ENCODE peak calls at places on chromosomes 11 and 22, in six cellular contexts. D is epithelial cell of esophagus; Y is colonic mucosa; R is fibroblast of pulmonary artery; I is stomach; N is activated CD8-positive, alpha-beta T cell treated with anti-CD3 and anti-CD28 coated beads for 36 hours. O is an unnamed sample.

GRCh38 chr22:30015229-30015797 is 65.0 kb upstream of the HORMAD2 start:
- DNase-seq in I (no peak), Y (no peak), D (peak), R (peak), N (no peak), O (no peak)

GRCh38 chr11:125079151-125079877 is 16.2 kb downstream of the SLC37A2 start:
- DNase-seq in D (no peak), N (no peak), Y (no peak), I (no peak), R (no peak), O (no peak)

GRCh38 chr11:77071671-77072605 is 5.2 kb downstream of the CAPN5 start:
- DNase-seq in I (peak), R (no peak), Y (peak), N (no peak), D (no peak), O (no peak)

GRCh38 chr11:134139873-134140331 is 71.0 kb downstream of the JAM3 start:
- DNase-seq in Y (peak), I (peak), N (peak), D (peak), R (peak), O (peak)

GRCh38 chr11:64455436-64456261 is 96.7 kb downstream of the RPS6KA4 start:
- DNase-seq in N (no peak), D (no peak), I (no peak), Y (no peak), R (no peak), O (no peak)

GRCh38 chr22:37979782-37980181 is 4.6 kb downstream of the SOX10 start:
- DNase-seq in N (no peak), Y (no peak), D (no peak), I (no peak), R (no peak), O (no peak)

GRCh38 chr11:16555956-16556355 is 182.5 kb upstream of the C11orf58 start:
- DNase-seq in R (no peak), Y (no peak), D (no peak), N (no peak), I (no peak), O (no peak)

GRCh38 chr22:46556775-46557174 is 19.4 kb upstream of the CELSR1 start:
- DNase-seq in Y (no peak), D (no peak), I (no peak), R (no peak), N (no peak), O (no peak)

GRCh38 chr22:39240841-39241631 is 3.7 kb downstream of the PDGFB start:
- DNase-seq in D (peak), I (peak), N (peak), R (no peak), Y (peak), O (no peak)

GRCh38 chr11:115717215-115717584 is 213.0 kb upstream of the CADM1 start:
- DNase-seq in N (no peak), Y (no peak), R (no peak), I (no peak), D (no peak), O (no peak)

GRCh38 chr22:49007013-49007653 is 820.5 kb downstream of the BRD1 start:
- DNase-seq in Y (peak), D (no peak), I (peak), N (no peak), R (no peak), O (no peak)

GRCh38 chr22:20779813-20780148 is 5.9 kb downstream of the SERPIND1 start:
- DNase-seq in D (peak), N (no peak), I (no peak), R (peak), Y (no peak), O (no peak)

GRCh38 chr22:20775342-20775895 is 1.5 kb downstream of the SERPIND1 start:
- DNase-seq in I (no peak), R (no peak), N (no peak), D (no peak), Y (no peak), O (no peak)

GRCh38 chr22:20779014-20779812 is 5.3 kb downstream of the SERPIND1 start:
- DNase-seq in R (no peak), I (no peak), D (no peak), Y (no peak), N (no peak), O (no peak)

GRCh38 chr22:20776624-20777405 is 2.9 kb downstream of the SERPIND1 start:
- DNase-seq in R (no peak), N (no peak), Y (no peak), D (no peak), I (no peak), O (no peak)

GRCh38 chr22:20777420-20778177 is 3.7 kb downstream of the SERPIND1 start:
- DNase-seq in N (no peak), R (peak), I (no peak), Y (peak), D (peak), O (no peak)
- TF ChIP-seq CTCF in N (no peak), R (peak), I (no peak), Y (no peak), D (peak), O (no peak)

DNA sequence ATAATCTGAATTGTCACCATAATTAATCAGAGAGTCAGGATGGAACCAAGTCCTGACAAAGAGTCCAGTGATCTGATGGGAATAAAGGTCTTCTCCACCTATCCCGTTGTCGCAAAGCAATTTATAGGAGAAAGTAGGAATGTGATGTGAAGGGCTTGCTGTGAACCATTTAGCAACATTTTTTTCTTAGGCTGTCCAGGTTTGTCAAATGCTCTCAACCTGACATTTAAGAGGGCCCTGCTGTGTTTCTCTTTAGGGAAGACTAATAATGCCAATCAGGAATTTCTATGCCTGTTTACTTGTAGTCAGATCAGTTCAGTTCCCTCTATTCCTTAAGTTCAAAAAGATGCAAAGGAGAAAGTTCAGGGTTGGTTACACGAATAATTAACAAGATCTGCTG is 57.8 kb upstream of the CEP295 start:
- DNase-seq in R (no peak), D (no peak), Y (no peak), N (no peak), I (no peak), O (no peak)
- TF ChIP-seq CTCF in R (no peak), D (no peak), Y (no peak), N (no peak), I (no peak), O (no peak)

GRCh38 chr11:19742595-19743292 is 30.1 kb downstream of the NAV2 start:
- DNase-seq in D (peak), Y (peak), R (peak), I (peak), N (peak), O (peak)

GRCh38 chr11:19738124-19738523 is 25.5 kb downstream of the NAV2 start:
- DNase-seq in Y (no peak), R (no peak), I (no peak), D (no peak), N (no peak), O (no peak)

GRCh38 chr11:19737575-19737974 is 24.9 kb downstream of the NAV2 start:
- DNase-seq in R (no peak), N (no peak), Y (no peak), D (no peak), I (no peak), O (no peak)

GRCh38 chr11:19740586-19740985 is 27.9 kb downstream of the NAV2 start:
- DNase-seq in D (no peak), N (no peak), I (no peak), R (no peak), Y (no peak), O (no peak)

DNA sequence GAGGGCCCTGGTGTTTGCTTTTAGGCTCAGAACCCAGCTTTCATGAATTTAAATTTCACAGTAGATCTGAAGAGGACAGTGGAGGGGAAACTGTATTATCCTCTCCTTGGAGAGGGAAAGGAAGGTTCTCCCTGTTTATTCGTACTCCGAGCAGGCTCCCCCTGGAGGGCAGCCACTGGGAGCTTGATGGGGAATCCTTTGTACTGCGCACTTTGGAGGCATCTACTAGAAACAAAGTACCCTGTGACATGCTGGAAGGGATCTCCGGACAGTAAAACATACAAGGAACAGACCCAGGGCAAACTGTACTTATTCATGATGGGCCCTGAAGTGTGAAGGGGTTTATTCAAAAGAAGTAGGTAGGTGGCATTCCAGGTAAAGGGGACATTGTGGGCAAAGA is 27.2 kb downstream of the NAV2 start:
- DNase-seq in D (no peak), I (no peak), R (peak), Y (no peak), N (no peak), O (no peak)
- TF ChIP-seq CTCF in D (no peak), I (no peak), R (peak), Y (no peak), N (no peak), O (no peak)

GRCh38 chr11:94563176-94563847 is 3.9 kb upstream of the PIWIL4 start:
- DNase-seq in D (peak), I (no peak), N (no peak), R (peak), Y (no peak), O (no peak)
- TF ChIP-seq CTCF in D (peak), I (no peak), N (no peak), R (peak), Y (no peak), O (no peak)

GRCh38 chr11:8333431-8334401 is 70.0 kb upstream of the LMO1 start:
- DNase-seq in I (no peak), Y (no peak), N (no peak), D (peak), R (no peak), O (no peak)
- TF ChIP-seq CTCF in I (no peak), Y (no peak), N (no peak), D (no peak), R (no peak), O (no peak)

GRCh38 chr11:122795281-122795680 is 43.0 kb upstream of the CRTAM start:
- DNase-seq in N (no peak), I (no peak), D (no peak), Y (no peak), R (no peak), O (no peak)

GRCh38 chr11:122797651-122798050 is 40.6 kb upstream of the CRTAM start:
- DNase-seq in N (no peak), R (no peak), Y (no peak), D (no peak), I (no peak), O (no peak)

GRCh38 chr11:122791836-122792235 is 46.5 kb upstream of the CRTAM start:
- DNase-seq in Y (no peak), R (peak), I (no peak), D (peak), N (no peak), O (no peak)

GRCh38 chr11:122793500-122793899 is 44.8 kb upstream of the CRTAM start:
- DNase-seq in R (no peak), D (no peak), N (no peak), I (no peak), Y (no peak), O (no peak)

GRCh38 chr11:122796128-122796717 is 42.1 kb upstream of the CRTAM start:
- DNase-seq in R (peak), N (peak), Y (peak), D (peak), I (peak), O (peak)
- TF ChIP-seq CTCF in R (peak), N (peak), Y (peak), D (peak), I (peak), O (peak)

DNA sequence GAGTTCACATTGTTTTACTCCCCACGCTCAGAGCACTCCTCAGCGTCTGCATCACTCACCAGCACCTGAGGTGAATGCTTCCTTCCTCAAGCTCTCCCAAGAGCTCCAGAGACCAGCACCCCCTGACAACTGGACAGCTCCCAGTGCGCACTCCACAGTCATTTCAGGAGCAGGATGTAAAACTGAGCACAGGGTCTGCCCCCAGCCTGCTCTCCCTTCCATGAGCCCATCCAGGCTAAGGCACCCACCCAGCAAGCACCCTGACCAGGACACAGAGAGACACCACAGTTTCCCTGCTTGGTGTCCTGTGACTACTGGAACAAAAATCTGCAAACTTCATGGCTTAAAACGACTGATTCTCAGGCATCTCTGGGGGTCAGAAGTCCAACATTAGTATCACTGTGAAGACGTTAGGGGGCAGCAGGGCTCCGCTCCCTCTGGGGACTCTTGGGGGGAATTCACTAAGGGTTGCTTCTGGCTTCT is 3.3 kb downstream of the SCGB1D2 start:
- DNase-seq in N (peak), R (peak), D (peak), Y (peak), I (peak), O (peak)
- TF ChIP-seq CTCF in N (no peak), R (peak), D (no peak), Y (no peak), I (no peak), O (peak)

GRCh38 chr11:62588966-62589637 is 2.2 kb downstream of the TUT1 start:
- DNase-seq in N (peak), I (no peak), R (peak), D (no peak), Y (no peak), O (no peak)
- TF ChIP-seq CTCF in N (peak), I (no peak), R (peak), D (peak), Y (no peak), O (peak)